ENCODE peak calls at places on chromosomes 5 and 9, in nine cellular contexts. M is mammary epithelial cell, Q is gastrocnemius medialis, J is MM.1S, F is uterus, X is transverse colon, H is heart left ventricle, G is ascending aorta, C is endodermal cell. Z is an unnamed sample. For H3K27me3 and H3K4me1, the result is how much of the 10 kb centered on the place peaks cover.

GRCh38 chr9:133132174-133132573 is 11.1 kb upstream of the RALGDS start:
- DNase-seq in H (no peak), M (no peak), J (no peak), Q (peak), C (no peak), X (no peak), F (no peak), G (no peak), Z (no peak)

GRCh38 chr5:138603521-138603920 is 28.3 kb upstream of the HSPA9 start:
- DNase-seq in M (peak), H (no peak), C (no peak), F (no peak), J (peak), G (peak), Q (no peak), X (no peak), Z (no peak)

GRCh38 chr9:87338075-87338989 is 159.3 kb upstream of the DAPK1 start:
- DNase-seq in F (no peak), C (peak), G (no peak), M (no peak), X (no peak), H (no peak), Q (no peak), J (no peak), Z (no peak)

GRCh38 chr9:127828262-127829031 is 25.8 kb downstream of the FPGS start:
- DNase-seq in H (peak), J (no peak), Q (peak), C (peak), G (peak), X (peak), F (peak), M (no peak), Z (peak)

GRCh38 chr9:111599948-111600343 is 499 bp upstream of the PTGR1 start:
- DNase-seq in C (no peak), Q (no peak), X (no peak), J (no peak), F (no peak), H (no peak), G (no peak), M (no peak), Z (no peak)

GRCh38 chr5:43287493-43287892 is 25.7 kb downstream of the HMGCS1 start:
- DNase-seq in H (no peak), Q (no peak), F (no peak), M (no peak), G (no peak), J (no peak), C (no peak), X (no peak), Z (no peak)

GRCh38 chr5:135154197-135154596 is 120.2 kb upstream of the PITX1 start:
- DNase-seq in J (no peak), X (no peak), C (peak), Q (no peak), M (peak), G (peak), F (no peak), H (no peak), Z (no peak)

GRCh38 chr5:127887282-127887681 is 184.1 kb downstream of the CCDC192 start:
- DNase-seq in H (no peak), C (no peak), F (no peak), G (no peak), M (peak), J (no peak), Q (no peak), X (no peak), Z (no peak)

GRCh38 chr5:14816374-14816998 is 55.1 kb downstream of the ANKH start:
- DNase-seq in X (no peak), G (no peak), M (peak), J (no peak), F (no peak), C (no peak), Q (no peak), H (no peak), Z (no peak)

GRCh38 chr5:119614838-119615237 is 14.5 kb upstream of the FAM170A start:
- DNase-seq in C (no peak), M (no peak), Q (no peak), F (no peak), X (no peak), G (no peak), H (no peak), J (no peak), Z (no peak)

GRCh38 chr5:66595877-66596790 is at the start of gene MAST4:
- DNase-seq in M (peak), G (peak), C (peak), Q (peak), X (peak), F (peak), H (peak), J (peak), Z (peak)

GRCh38 chr5:142874537-142874936 is 104.4 kb downstream of the ARHGAP26 start:
- DNase-seq in C (no peak), M (peak), Q (no peak), F (peak), G (peak), X (peak), J (no peak), H (peak), Z (peak)

GRCh38 chr9:16727452-16728127 is 142.9 kb downstream of the BNC2 start:
- DNase-seq in G (no peak), Q (no peak), J (peak), C (no peak), M (no peak), F (no peak), X (no peak), H (no peak), Z (no peak)

DNA sequence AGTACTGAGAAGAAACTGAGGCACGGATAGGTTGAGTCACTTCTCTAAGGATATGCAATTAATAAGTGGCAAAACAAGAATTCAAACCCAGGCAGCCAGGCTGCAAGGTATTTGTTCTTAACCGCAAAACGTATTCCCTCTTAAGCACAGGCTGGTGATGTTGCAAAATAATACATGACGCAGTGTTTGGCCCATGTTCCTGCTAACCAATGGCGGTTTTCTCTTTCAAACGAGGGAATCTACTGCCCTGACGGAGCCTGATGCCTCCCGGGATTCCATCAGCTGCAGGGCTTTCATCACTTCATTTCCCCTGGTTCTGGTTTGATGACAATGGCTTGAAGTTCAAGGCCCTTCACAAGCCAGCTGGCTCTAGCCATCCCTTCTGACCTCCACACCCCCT is 154.8 kb downstream of the SLIT3 start:
- DNase-seq in H (no peak), M (no peak), Q (no peak), J (no peak), X (no peak), G (no peak), C (no peak), F (no peak), Z (no peak)
- H3K27me3 ChIP-seq in H (under half), M (under half), Q (under half), J (under half), X (under half), G (under half), C (under half), F (under half), Z (under half)

DNA sequence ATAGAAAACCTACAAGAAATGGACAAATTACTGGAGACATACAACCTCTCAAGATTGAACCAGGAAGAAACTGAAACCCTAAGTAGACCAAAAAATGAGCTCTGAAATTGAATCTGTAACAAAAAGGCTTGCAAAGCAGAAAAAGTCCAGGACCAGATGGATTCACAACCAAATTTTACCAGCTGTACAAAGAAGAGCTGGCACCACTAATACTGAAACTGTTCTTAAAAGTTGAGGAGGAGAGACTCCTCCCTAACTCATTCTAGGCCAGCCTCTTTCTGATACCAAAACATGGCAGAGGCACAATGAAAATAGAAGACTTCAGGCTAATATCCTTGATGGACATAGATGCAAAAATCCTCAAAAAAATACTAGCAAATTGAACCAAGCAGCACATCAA is 542.3 kb downstream of the CYLC2 start:
- DNase-seq in X (no peak), G (no peak), J (peak), Q (no peak), F (no peak), M (no peak), C (no peak), H (no peak), Z (no peak)
- H3K4me1 ChIP-seq in X (under half), G (under half), J (under half), Q (under half), F (under half), M (under half), C (under half), H (under half), Z (under half)

GRCh38 chr9:20407013-20407412 is 215.3 kb downstream of the MLLT3 start:
- DNase-seq in X (no peak), J (no peak), G (no peak), M (no peak), H (no peak), F (no peak), C (no peak), Q (no peak), Z (no peak)
- TF ChIP-seq CTCF in X (no peak), J (no peak), G (no peak), M (peak), H (no peak), F (no peak), C (peak), Q (no peak), Z (no peak)

GRCh38 chr5:158640581-158640980 is 459.1 kb downstream of the EBF1 start:
- DNase-seq in J (no peak), F (no peak), G (no peak), H (no peak), M (peak), C (no peak), Q (no peak), X (no peak), Z (no peak)

GRCh38 chr5:158639876-158640570 is 459.7 kb downstream of the EBF1 start:
- DNase-seq in H (no peak), M (no peak), C (no peak), J (no peak), Q (no peak), G (no peak), X (no peak), F (no peak), Z (no peak)

GRCh38 chr5:158637039-158637438 is 462.7 kb downstream of the EBF1 start:
- DNase-seq in J (peak), F (no peak), M (no peak), G (no peak), C (no peak), Q (no peak), X (no peak), H (no peak), Z (no peak)

GRCh38 chr5:158634713-158635112 is 465.0 kb downstream of the EBF1 start:
- DNase-seq in C (no peak), H (no peak), G (no peak), M (no peak), F (no peak), J (no peak), X (no peak), Q (peak), Z (no peak)

GRCh38 chr5:158635565-158635964 is 464.2 kb downstream of the EBF1 start:
- DNase-seq in M (no peak), G (no peak), F (no peak), J (no peak), C (no peak), H (no peak), Q (no peak), X (no peak), Z (no peak)
- H3K27me3 ChIP-seq in M (under half), G (under half), F (under half), J (under half), C (under half), H (under half), Q (under half), X (under half), Z (under half)

DNA sequence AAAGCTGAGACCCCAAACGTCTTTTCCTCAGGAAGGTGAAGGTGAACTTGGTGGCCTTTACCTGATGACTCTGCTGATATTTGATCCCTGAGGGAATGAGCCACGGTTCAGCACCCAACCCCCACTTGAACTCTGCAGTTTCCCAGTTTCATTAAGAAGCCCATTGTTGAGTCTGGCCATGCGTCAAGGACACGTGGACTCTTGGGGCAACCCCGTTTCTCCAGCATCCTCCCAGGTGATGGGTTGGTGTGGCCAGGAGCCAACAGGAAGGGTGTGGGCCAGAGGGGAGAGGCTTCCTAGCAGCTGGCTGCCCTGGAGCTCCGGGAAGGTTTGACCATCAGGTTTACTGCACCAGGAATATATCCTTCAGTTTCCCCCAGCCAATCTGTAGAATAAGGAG is 59.5 kb upstream of the GNE start:
- DNase-seq in Q (no peak), G (no peak), H (no peak), J (no peak), M (peak), F (no peak), C (no peak), X (peak), Z (peak)
- H3K4me1 ChIP-seq in Q (under half), G (under half), H (under half), J (under half), M (half or more), F (under half), C (under half), X (under half), Z (under half)

DNA sequence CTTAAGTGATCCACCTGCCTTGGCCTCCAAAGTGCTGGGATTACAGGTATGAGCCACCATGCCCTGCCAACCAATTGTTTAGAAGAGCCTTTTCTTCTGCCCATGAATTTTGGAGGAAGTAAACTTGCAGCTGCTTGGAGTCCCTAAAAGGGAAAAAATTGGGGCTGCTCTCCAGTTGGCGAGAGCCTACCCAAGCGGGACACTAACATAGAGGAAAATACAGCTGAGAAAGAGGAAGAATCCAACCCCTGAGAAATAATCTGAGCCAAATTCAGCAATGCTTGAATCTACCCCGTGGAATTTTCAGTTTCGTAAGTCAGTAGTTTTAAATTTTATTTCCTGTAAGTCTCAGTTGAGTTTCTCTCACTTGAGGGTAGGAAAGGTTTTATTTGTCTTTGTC is 30.3 kb upstream of the UBTD2 start:
- DNase-seq in G (no peak), Q (no peak), J (no peak), C (peak), F (no peak), X (no peak), M (no peak), H (no peak), Z (no peak)
- TF ChIP-seq CTCF in G (no peak), Q (no peak), J (no peak), C (no peak), F (no peak), X (no peak), M (no peak), H (no peak), Z (no peak)

GRCh38 chr5:176880393-176881020 is 18.6 kb downstream of the HK3 start:
- DNase-seq in J (no peak), C (no peak), X (no peak), F (no peak), H (no peak), M (no peak), G (no peak), Q (no peak), Z (no peak)
- H3K27me3 ChIP-seq in J (half or more), C (under half), X (under half), F (under half), H (under half), M (under half), G (under half), Q (under half), Z (under half)

Z was measured in lung.